ENCODE peak calls at places on chromosomes 16 and 17, in eight cellular contexts. I is H1, F is K562, B is IMR-90, Y is fibroblast of lung, H is GM23248, K is endothelial cell of umbilical vein, L is Karpas-422. J is an unnamed sample. For H4K20me1, the result is how much of the 10 kb centered on the place peaks cover.

GRCh38 chr16:78244131-78244899 is 144.9 kb downstream of the WWOX start:
- DNase-seq in K (no peak), F (no peak), B (no peak), H (no peak), Y (peak), I (no peak), L (no peak), J (peak)

GRCh38 chr16:3035972-3036725 is 595 bp downstream of the BICDL2 start:
- DNase-seq in L (no peak), I (no peak), H (no peak), B (no peak), F (no peak), Y (no peak), K (no peak), J (no peak)

GRCh38 chr16:83308414-83308813 is 499.4 kb upstream of the HSBP1 start:
- DNase-seq in F (no peak), K (peak), H (no peak), B (peak), L (no peak), I (no peak), Y (peak), J (peak)

GRCh38 chr16:15606521-15607220 is 36.3 kb downstream of the MARF1 start:
- DNase-seq in B (no peak), I (no peak), H (no peak), Y (no peak), K (no peak), L (no peak), F (no peak), J (no peak)

GRCh38 chr16:86575754-86576557 is 2.4 kb upstream of the FOXL1 start:
- DNase-seq in Y (peak), K (peak), H (peak), L (no peak), I (peak), B (peak), F (peak), J (peak)

GRCh38 chr17:64187093-64187895 is 57.4 kb upstream of the ERN1 start:
- DNase-seq in I (no peak), H (no peak), F (no peak), B (no peak), L (no peak), Y (no peak), K (no peak), J (no peak)

GRCh38 chr17:75720656-75721462 is at the start of gene ITGB4:
- DNase-seq in I (peak), H (peak), B (no peak), Y (peak), F (peak), L (no peak), K (peak), J (no peak)

GRCh38 chr17:72764632-72765041 is 327.9 kb downstream of the SLC39A11 start:
- DNase-seq in H (peak), L (no peak), I (no peak), B (peak), Y (peak), F (no peak), K (no peak), J (peak)

GRCh38 chr16:46932802-46933201 is 40.7 kb downstream of the DNAJA2 start:
- DNase-seq in H (no peak), B (no peak), L (peak), I (peak), Y (no peak), F (peak), K (no peak), J (no peak)

GRCh38 chr16:9049241-9049640 is 42.2 kb upstream of the HAPSTR1 start:
- DNase-seq in K (no peak), L (no peak), I (no peak), Y (peak), B (peak), F (no peak), H (peak), J (peak)

GRCh38 chr17:59234631-59235030 is 14.3 kb downstream of the GDPD1 start:
- DNase-seq in F (no peak), B (no peak), I (no peak), Y (no peak), L (no peak), K (no peak), H (no peak), J (no peak)

GRCh38 chr17:36714789-36715188 is 113.4 kb downstream of the MRM1 start:
- DNase-seq in I (no peak), H (no peak), F (no peak), L (no peak), K (no peak), B (no peak), Y (no peak), J (no peak)

GRCh38 chr17:77343031-77343866 is 202.5 kb downstream of the SEC14L1 start:
- DNase-seq in B (no peak), L (no peak), H (no peak), Y (no peak), I (no peak), F (no peak), K (no peak), J (no peak)

GRCh38 chr17:76958974-76959373 is 90.8 kb downstream of the MGAT5B start:
- DNase-seq in K (no peak), Y (no peak), L (no peak), I (no peak), H (no peak), B (no peak), F (no peak), J (no peak)

GRCh38 chr17:74960739-74961342 is 11.7 kb downstream of the HID1 start:
- DNase-seq in L (peak), H (peak), Y (peak), K (no peak), I (peak), F (peak), B (peak), J (peak)

GRCh38 chr17:75181608-75182318 is 996 bp downstream of the SUMO2 start:
- DNase-seq in B (no peak), L (peak), H (peak), F (peak), K (peak), Y (no peak), I (no peak), J (no peak)

GRCh38 chr17:79859676-79860615 is 20.7 kb upstream of the CBX4 start:
- DNase-seq in L (no peak), F (no peak), K (no peak), B (no peak), Y (no peak), I (no peak), H (no peak), J (no peak)

GRCh38 chr16:49625311-49626035 is 230.4 kb downstream of the ZNF423 start:
- DNase-seq in B (no peak), F (no peak), I (peak), L (no peak), K (no peak), Y (no peak), H (no peak), J (no peak)
- H4K20me1 ChIP-seq in B (under half), F (under half), I (under half), L (under half), K (under half), Y (under half), H (under half), J (under half)

GRCh38 chr17:47810200-47810821 is 11.3 kb downstream of the OSBPL7 start:
- DNase-seq in H (peak), F (peak), B (peak), K (peak), L (no peak), I (no peak), Y (peak), J (peak)
- H2AFZ ChIP-seq in H (no peak), F (peak), B (no peak), K (no peak), L (no peak), I (no peak), Y (no peak), J (no peak)

DNA sequence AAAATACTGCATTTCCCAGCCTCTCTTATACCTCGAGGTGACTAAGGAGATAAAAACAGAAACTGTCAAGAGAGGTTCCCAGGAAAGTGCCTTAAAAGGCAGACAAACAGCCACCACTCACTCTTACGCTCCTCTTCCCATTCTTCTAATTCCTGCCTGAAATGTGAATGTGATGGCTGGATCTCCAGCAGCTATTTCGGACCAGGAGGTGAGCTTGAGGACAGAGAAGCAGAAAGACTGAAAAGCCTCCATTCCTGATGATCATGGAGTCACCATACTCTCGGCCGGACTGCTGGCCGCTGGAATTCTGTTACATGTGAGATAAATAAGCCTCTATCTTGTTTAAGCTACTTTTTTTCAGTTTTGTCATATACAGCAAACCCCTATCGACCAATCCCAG is 41.4 kb upstream of the ABR start:
- DNase-seq in K (no peak), F (no peak), B (no peak), I (no peak), H (no peak), Y (no peak), L (no peak), J (no peak)
- H4K20me1 ChIP-seq in K (under half), F (under half), B (under half), I (under half), H (under half), Y (under half), L (under half), J (under half)

DNA sequence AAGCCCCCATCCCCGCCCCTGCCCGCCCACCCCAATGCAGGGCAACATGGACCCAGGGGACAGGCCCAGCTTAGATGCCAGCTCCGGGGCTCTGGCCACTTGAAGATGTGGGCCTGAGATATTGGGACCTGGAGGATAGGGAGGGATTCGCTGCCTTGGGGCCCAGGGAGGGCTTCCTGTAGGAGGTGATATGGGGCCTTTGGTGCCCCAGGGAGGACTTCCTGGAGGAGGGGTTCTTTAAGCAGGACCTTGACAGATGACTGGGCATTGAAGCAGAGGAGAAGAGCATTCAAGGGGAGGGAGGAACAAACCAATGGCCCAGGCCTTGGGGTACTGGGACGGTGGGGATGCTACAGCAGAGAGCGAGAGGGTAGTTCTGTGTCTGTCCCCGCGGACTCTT is 55.7 kb upstream of the ZC3H18 start:
- DNase-seq in Y (no peak), I (no peak), F (no peak), H (no peak), K (no peak), L (no peak), B (no peak), J (no peak)
- H2AFZ ChIP-seq in Y (no peak), I (no peak), F (no peak), H (no peak), K (no peak), L (no peak), B (no peak), J (no peak)